ENCODE peak calls at places on chromosomes 2 and 18, in six cellular contexts. F, S, H, M, E and N are unnamed samples.

GRCh38 chr2:67453365-67453764 is 56.2 kb downstream of the ETAA1 start:
- DNase-seq in F (no peak), S (no peak), H (no peak), M (no peak), E (peak; percentile 65), N (no peak)

GRCh38 chr18:36028859-36029258 is 38.5 kb downstream of the RPRD1A start:
- DNase-seq in F (no peak), S (no peak), H (no peak), M (no peak), E (no peak), N (no peak)

GRCh38 chr18:9845256-9845655 is 40.5 kb upstream of the TXNDC2 start:
- DNase-seq in F (no peak), S (no peak), H (no peak), M (no peak), E (no peak), N (no peak)

GRCh38 chr2:75464348-75464946 is 96.3 kb downstream of the EVA1A start:
- DNase-seq in F (no peak), S (peak; percentile 43), H (no peak), M (no peak), E (peak; percentile 64), N (no peak)

GRCh38 chr18:49894827-49895226 is 81.5 kb upstream of the ACAA2 start:
- DNase-seq in F (no peak), S (no peak), H (no peak), M (no peak), E (no peak), N (no peak)

GRCh38 chr2:20829861-20830260 is 7.0 kb upstream of the LDAH start:
- DNase-seq in F (no peak), S (no peak), H (no peak), M (no peak), E (no peak), N (no peak)

GRCh38 chr2:139940701-139941100 is 1160.5 kb upstream of the NXPH2 start:
- DNase-seq in F (no peak), S (no peak), H (no peak), M (no peak), E (no peak), N (no peak)

GRCh38 chr18:40867452-40867851 is 1087.6 kb upstream of the PIK3C3 start:
- DNase-seq in F (no peak), S (no peak), H (no peak), M (no peak), E (peak; percentile 88), N (no peak)

GRCh38 chr18:43267818-43268217 is 9.5 kb downstream of the SYT4 start:
- DNase-seq in F (no peak), S (no peak), H (no peak), M (no peak), E (no peak), N (no peak)

GRCh38 chr2:50607746-50608145 is 424.2 kb downstream of the NRXN1 start:
- DNase-seq in F (no peak), S (no peak), H (no peak), M (no peak), E (no peak), N (no peak)

GRCh38 chr2:9288233-9288632 is 81.6 kb downstream of the ASAP2 start:
- DNase-seq in F (no peak), S (no peak), H (no peak), M (no peak), E (peak; percentile 97), N (peak; percentile 84)

GRCh38 chr2:14735696-14736095 is 103.2 kb downstream of the LRATD1 start:
- DNase-seq in F (no peak), S (no peak), H (no peak), M (no peak), E (no peak), N (no peak)

GRCh38 chr2:192500550-192501200 is 305.9 kb upstream of the TMEFF2 start:
- DNase-seq in F (no peak), S (no peak), H (no peak), M (no peak), E (peak; percentile 77), N (peak; percentile 92)

GRCh38 chr2:1654696-1655374 is 89.5 kb downstream of the PXDN start:
- DNase-seq in F (no peak), S (no peak), H (no peak), M (no peak), E (no peak), N (peak; percentile 26)

GRCh38 chr2:159106105-159106504 is 137.7 kb downstream of the TANC1 start:
- DNase-seq in F (no peak), S (no peak), H (no peak), M (no peak), E (no peak), N (no peak)

GRCh38 chr18:55859116-55859515 is 271.1 kb upstream of the TCF4 start:
- DNase-seq in F (no peak), S (no peak), H (no peak), M (no peak), E (no peak), N (no peak)

GRCh38 chr2:181468313-181468712 is 11.1 kb downstream of the ITGA4 start:
- DNase-seq in F (no peak), S (no peak), H (no peak), M (no peak), E (no peak), N (no peak)

GRCh38 chr2:23662941-23663729 is 263.8 kb downstream of the ATAD2B start:
- DNase-seq in F (no peak), S (no peak), H (no peak), M (no peak), E (peak; percentile 42), N (no peak)

GRCh38 chr18:42536442-42536841 is 579.0 kb downstream of the RIT2 start:
- DNase-seq in F (no peak), S (no peak), H (no peak), M (no peak), E (no peak), N (no peak)

GRCh38 chr2:240208096-240208495 is 67.6 kb upstream of the OTOS start:
- DNase-seq in F (no peak), S (no peak), H (no peak), M (no peak), E (no peak), N (no peak)

GRCh38 chr2:40716879-40717278 is 265.0 kb upstream of the SLC8A1 start:
- DNase-seq in F (no peak), S (no peak), H (no peak), M (no peak), E (peak; percentile 82), N (peak; percentile 97)

GRCh38 chr2:150063432-150063889 is 424.0 kb downstream of the RND3 start:
- DNase-seq in F (no peak), S (no peak), H (no peak), M (no peak), E (peak; percentile 79), N (no peak)

GRCh38 chr2:145601306-145601925 is 1081.5 kb upstream of the ZEB2 start:
- DNase-seq in F (no peak), S (no peak), H (no peak), M (no peak), E (peak; percentile 65), N (peak; percentile 65)

GRCh38 chr2:165161510-165161909 is 42.3 kb downstream of the SCN3A start:
- DNase-seq in F (no peak), S (no peak), H (no peak), M (no peak), E (peak; percentile 14), N (peak; percentile 79)

GRCh38 chr2:173972165-173972564 is 7.0 kb upstream of the SP3 start:
- DNase-seq in F (no peak), S (no peak), H (no peak), M (no peak), E (no peak), N (no peak)

GRCh38 chr18:62744076-62744705 is 28.9 kb downstream of the PHLPP1 start:
- DNase-seq in F (no peak), S (peak; percentile 36), H (no peak), M (no peak), E (peak; percentile 34), N (peak; percentile 6)

GRCh38 chr2:148721520-148721931 is 77.0 kb downstream of the EPC2 start:
- DNase-seq in F (no peak), S (no peak), H (no peak), M (no peak), E (peak; percentile 16), N (no peak)

GRCh38 chr2:110748489-110748867 is 16.1 kb downstream of the ACOXL start:
- DNase-seq in F (peak; percentile 26), S (peak; percentile 96), H (peak; percentile 5), M (peak; percentile 50), E (no peak), N (no peak)

GRCh38 chr2:132670104-132670960 is at the start of gene LYPD1:
- DNase-seq in F (no peak), S (no peak), H (no peak), M (no peak), E (peak; percentile 12), N (no peak)

GRCh38 chr2:10039658-10040410 is 3.5 kb upstream of the KLF11 start:
- DNase-seq in F (no peak), S (no peak), H (no peak), M (no peak), E (peak; percentile 63), N (peak; percentile 98)

GRCh38 chr2:27225526-27225925 is 8.4 kb downstream of the CAD start:
- DNase-seq in F (no peak), S (no peak), H (no peak), M (no peak), E (no peak), N (no peak)

GRCh38 chr18:79678665-79679551 is 695 bp upstream of the CTDP1 start:
- DNase-seq in F (peak; percentile 97), S (peak; percentile 99), H (peak; percentile 97), M (peak; percentile 96), E (peak; percentile 100), N (peak; percentile 98)

GRCh38 chr2:111883661-111884591 is at the start of gene ANAPC1:
- DNase-seq in F (no peak), S (peak; percentile 93), H (peak; percentile 70), M (peak; percentile 67), E (peak; percentile 93), N (peak; percentile 88)